ENCODE peak calls at places on chromosomes 16 and 17, in seven cellular contexts. O, V, C, M, I, G and U are unnamed samples.

GRCh38 chr17:50051082-50051576 is 4.8 kb upstream of the ITGA3 start:
- DNase-seq in O (peak), V (no peak), C (no peak), M (no peak), I (no peak), G (no peak), U (no peak)

GRCh38 chr17:50534222-50534978 is 1.9 kb downstream of the EPN3 start:
- DNase-seq in O (no peak), V (no peak), C (no peak), M (no peak), I (no peak), G (no peak), U (no peak)

GRCh38 chr17:76353004-76353598 is 615 bp downstream of the PRPSAP1 start:
- DNase-seq in O (no peak), V (no peak), C (no peak), M (peak), I (no peak), G (no peak), U (peak)

GRCh38 chr17:76710863-76711611 is at the start of gene MXRA7:
- DNase-seq in O (peak), V (no peak), C (no peak), M (peak), I (no peak), G (peak), U (peak)

GRCh38 chr16:78473031-78473699 is 373.7 kb downstream of the WWOX start:
- DNase-seq in O (no peak), V (no peak), C (no peak), M (no peak), I (no peak), G (no peak), U (no peak)

GRCh38 chr17:77645441-77646430 is 312.8 kb upstream of the TNRC6C start:
- DNase-seq in O (peak), V (no peak), C (no peak), M (peak), I (no peak), G (peak), U (no peak)

GRCh38 chr17:32269377-32269776 is 3.7 kb downstream of the RHBDL3 start:
- DNase-seq in O (no peak), V (no peak), C (no peak), M (no peak), I (no peak), G (no peak), U (no peak)

GRCh38 chr17:76007131-76007849 is 6.6 kb downstream of the CDK3 start:
- DNase-seq in O (no peak), V (no peak), C (no peak), M (no peak), I (no peak), G (no peak), U (no peak)

GRCh38 chr16:80703391-80704071 is 100.9 kb downstream of the CDYL2 start:
- DNase-seq in O (no peak), V (no peak), C (no peak), M (no peak), I (no peak), G (no peak), U (no peak)

GRCh38 chr16:11276880-11277593 is 757 bp upstream of the PRM2 start:
- DNase-seq in O (no peak), V (no peak), C (no peak), M (no peak), I (no peak), G (no peak), U (no peak)

GRCh38 chr16:86753399-86753798 is 175.1 kb downstream of the FOXL1 start:
- DNase-seq in O (no peak), V (no peak), C (no peak), M (no peak), I (no peak), G (no peak), U (no peak)

GRCh38 chr17:45777388-45777787 is 6.7 kb upstream of the CRHR1 start:
- DNase-seq in O (no peak), V (no peak), C (no peak), M (no peak), I (no peak), G (no peak), U (no peak)

GRCh38 chr17:80104321-80104955 is 3.1 kb downstream of the GAA start:
- DNase-seq in O (no peak), V (peak), C (no peak), M (peak), I (no peak), G (no peak), U (no peak)

GRCh38 chr17:8935194-8935593 is 30.3 kb downstream of the PIK3R5 start:
- DNase-seq in O (no peak), V (no peak), C (no peak), M (no peak), I (no peak), G (no peak), U (no peak)

GRCh38 chr17:63132509-63132911 is 166.5 kb downstream of the TANC2 start:
- DNase-seq in O (no peak), V (no peak), C (no peak), M (no peak), I (no peak), G (no peak), U (no peak)

GRCh38 chr16:49699718-49700117 is 156.2 kb downstream of the ZNF423 start:
- DNase-seq in O (no peak), V (no peak), C (no peak), M (no peak), I (no peak), G (no peak), U (no peak)

GRCh38 chr17:77363821-77364361 is 223.1 kb downstream of the SEC14L1 start:
- DNase-seq in O (no peak), V (no peak), C (no peak), M (no peak), I (no peak), G (peak), U (peak)